ENCODE peak calls at places on chromosomes 4 and X, in four cellular contexts. S, O, F and T are unnamed samples.

GRCh38 chrX:38376747-38377146 is 24.3 kb downstream of the OTC start:
- DNase-seq in S (no peak), O (no peak), F (no peak), T (no peak)

GRCh38 chrX:70421618-70422017 is 1.5 kb upstream of the GDPD2 start:
- DNase-seq in S (peak; percentile 57), O (no peak), F (no peak), T (no peak)

GRCh38 chr4:48651869-48652447 is 128.1 kb downstream of the FRYL start:
- DNase-seq in S (no peak), O (no peak), F (no peak), T (no peak)

GRCh38 chr4:67933755-67934154 is 29.5 kb downstream of the TMPRSS11A start:
- DNase-seq in S (no peak), O (no peak), F (no peak), T (no peak)

GRCh38 chr4:26859762-26860156 is 882 bp upstream of the STIM2 start:
- DNase-seq in S (no peak), O (no peak), F (no peak), T (no peak)

GRCh38 chrX:43809463-43809862 is 72.8 kb downstream of the MAOB start:
- DNase-seq in S (no peak), O (no peak), F (no peak), T (peak; percentile 1)

GRCh38 chrX:100587846-100588245 is 3.1 kb downstream of the TNMD start:
- DNase-seq in S (no peak), O (no peak), F (no peak), T (no peak)

GRCh38 chr4:172953896-172954568 is 214.6 kb upstream of the GALNT7 start:
- DNase-seq in S (no peak), O (no peak), F (no peak), T (no peak)

GRCh38 chr4:189787216-189788031 is 153.2 kb upstream of the FRG1 start:
- DNase-seq in S (no peak), O (no peak), F (no peak), T (no peak)

GRCh38 chr4:145566767-145567166 is 52.4 kb upstream of the MMAA start:
- DNase-seq in S (no peak), O (no peak), F (no peak), T (no peak)